ENCODE peak calls at places on chromosomes 5 and 9, in seven cellular contexts. B is CD8-positive, alpha-beta memory T cell; T is left lobe of liver; E is germinal center; F is aorta; K is T1000; X is AG09319. J is an unnamed sample.

GRCh38 chr5:63963080-63963735 is 963 bp upstream of the HTR1A start:
- DNase-seq in B (no peak), T (peak), E (peak), F (no peak), K (no peak), X (peak), J (no peak)

GRCh38 chr9:22158983-22159382 is 149.9 kb upstream of the CDKN2B start:
- DNase-seq in B (no peak), T (no peak), E (no peak), F (no peak), K (no peak), X (peak), J (peak)

GRCh38 chr9:73869261-73869660 is 627.9 kb upstream of the RORB start:
- DNase-seq in B (peak), T (no peak), E (no peak), F (no peak), K (peak), X (no peak), J (no peak)

GRCh38 chr5:166074839-166075481 is 2216.5 kb upstream of the WWC1 start:
- DNase-seq in B (no peak), T (no peak), E (no peak), F (no peak), K (no peak), X (no peak), J (no peak)

GRCh38 chr5:141493500-141494422 is 4.9 kb downstream of the PCDHGC5 start:
- DNase-seq in B (no peak), T (no peak), E (no peak), F (no peak), K (no peak), X (no peak), J (no peak)

GRCh38 chr9:15272377-15272928 is 34.6 kb downstream of the TTC39B start:
- DNase-seq in B (no peak), T (no peak), E (no peak), F (no peak), K (no peak), X (no peak), J (no peak)

GRCh38 chr5:155883966-155884555 is 442.9 kb upstream of the SGCD start:
- DNase-seq in B (no peak), T (no peak), E (no peak), F (no peak), K (no peak), X (no peak), J (no peak)

GRCh38 chr9:112173489-112174222 is 1.4 kb downstream of the SUSD1 start:
- DNase-seq in B (no peak), T (no peak), E (no peak), F (no peak), K (no peak), X (no peak), J (no peak)

GRCh38 chr9:137516144-137516917 is 33.9 kb downstream of the PNPLA7 start:
- DNase-seq in B (no peak), T (no peak), E (no peak), F (no peak), K (no peak), X (no peak), J (no peak)

GRCh38 chr5:126007841-126008240 is 415.4 kb upstream of the GRAMD2B start:
- DNase-seq in B (no peak), T (no peak), E (no peak), F (no peak), K (no peak), X (no peak), J (no peak)

GRCh38 chr9:78821126-78821822 is 524.3 kb downstream of the PSAT1 start:
- DNase-seq in B (no peak), T (no peak), E (peak), F (no peak), K (no peak), X (no peak), J (no peak)

GRCh38 chr5:121313886-121314285 is 537.8 kb upstream of the FTMT start:
- DNase-seq in B (no peak), T (no peak), E (no peak), F (no peak), K (no peak), X (no peak), J (no peak)

GRCh38 chr5:104430977-104431620 is 868.5 kb upstream of the NUDT12 start:
- DNase-seq in B (no peak), T (no peak), E (no peak), F (no peak), K (no peak), X (no peak), J (no peak)

GRCh38 chr9:129285979-129286772 is 108.1 kb upstream of the IER5L start:
- DNase-seq in B (no peak), T (peak), E (no peak), F (peak), K (no peak), X (no peak), J (peak)

GRCh38 chr9:34989946-34990635 is 546 bp downstream of the DNAJB5 start:
- DNase-seq in B (no peak), T (no peak), E (peak), F (peak), K (no peak), X (no peak), J (no peak)

GRCh38 chr5:137666109-137666850 is 69.6 kb downstream of the KLHL3 start:
- DNase-seq in B (peak), T (no peak), E (peak), F (no peak), K (no peak), X (peak), J (no peak)

GRCh38 chr9:111857555-111858211 is 38.9 kb upstream of the UGCG start:
- DNase-seq in B (no peak), T (no peak), E (no peak), F (no peak), K (no peak), X (no peak), J (no peak)

J was measured in right lobe of liver.